ENCODE peak calls at places on chromosome 21, in six cellular contexts. One of them, this sample, is unnamed.

GRCh38 chr21:41183575-41183974 is 15.6 kb downstream of the BACE2 start:
- DNase-seq in GM12878: no peak
- DNase-seq in HEK293T: no peak
- DNase-seq in A549: no peak
- DNase-seq in IMR-90: no peak
- DNase-seq in HepG2: no peak
- DNase-seq in this sample: no peak

GRCh38 chr21:24160528-24160927 is 1446.8 kb downstream of the MRPL39 start:
- DNase-seq in HepG2: peak
- DNase-seq in A549: no peak
- DNase-seq in GM12878: no peak
- DNase-seq in IMR-90: no peak
- DNase-seq in HEK293T: no peak
- DNase-seq in this sample: no peak

GRCh38 chr21:35491114-35491513 is 442.0 kb upstream of the RUNX1 start:
- DNase-seq in GM12878: no peak
- DNase-seq in IMR-90: peak
- DNase-seq in A549: no peak
- DNase-seq in HEK293T: no peak
- DNase-seq in HepG2: no peak
- DNase-seq in this sample: no peak

GRCh38 chr21:17775431-17776126 is 43.6 kb downstream of the C21orf91 start:
- DNase-seq in A549: no peak
- DNase-seq in HEK293T: no peak
- DNase-seq in GM12878: peak
- DNase-seq in IMR-90: no peak
- DNase-seq in HepG2: peak
- DNase-seq in this sample: no peak

GRCh38 chr21:29827647-29828046 is 112.1 kb downstream of the GRIK1 start:
- DNase-seq in HepG2: no peak
- DNase-seq in A549: no peak
- DNase-seq in IMR-90: no peak
- DNase-seq in HEK293T: no peak
- DNase-seq in GM12878: no peak
- DNase-seq in this sample: no peak

GRCh38 chr21:35426484-35426883 is 377.4 kb upstream of the RUNX1 start:
- DNase-seq in HEK293T: no peak
- DNase-seq in HepG2: no peak
- DNase-seq in IMR-90: no peak
- DNase-seq in A549: no peak
- DNase-seq in GM12878: no peak
- DNase-seq in this sample: no peak

GRCh38 chr21:34061983-34062382 is 11.4 kb upstream of the MRPS6 start:
- DNase-seq in GM12878: no peak
- DNase-seq in IMR-90: no peak
- DNase-seq in HepG2: no peak
- DNase-seq in HEK293T: peak
- DNase-seq in A549: no peak
- DNase-seq in this sample: peak

GRCh38 chr21:21921410-21922232 is 923.4 kb downstream of the NCAM2 start:
- DNase-seq in GM12878: no peak
- DNase-seq in IMR-90: peak
- DNase-seq in A549: no peak
- DNase-seq in HepG2: no peak
- DNase-seq in HEK293T: peak
- DNase-seq in this sample: peak

GRCh38 chr21:26945916-26946315 is 21.0 kb downstream of the ADAMTS5 start:
- DNase-seq in A549: no peak
- DNase-seq in HEK293T: no peak
- DNase-seq in HepG2: no peak
- DNase-seq in GM12878: no peak
- DNase-seq in IMR-90: no peak
- DNase-seq in this sample: no peak

GRCh38 chr21:44087426-44088400 is 19.5 kb upstream of the PWP2 start:
- DNase-seq in A549: no peak
- DNase-seq in HEK293T: no peak
- DNase-seq in IMR-90: no peak
- DNase-seq in GM12878: no peak
- DNase-seq in HepG2: no peak
- DNase-seq in this sample: no peak

GRCh38 chr21:25980710-25981109 is 189.9 kb downstream of the APP start:
- DNase-seq in A549: no peak
- DNase-seq in HEK293T: no peak
- DNase-seq in IMR-90: no peak
- DNase-seq in GM12878: no peak
- DNase-seq in HepG2: no peak
- DNase-seq in this sample: no peak

GRCh38 chr21:41168391-41169257 is 664 bp downstream of the BACE2 start:
- DNase-seq in IMR-90: peak
- DNase-seq in A549: peak
- DNase-seq in GM12878: no peak
- DNase-seq in HEK293T: peak
- DNase-seq in HepG2: no peak
- DNase-seq in this sample: no peak

GRCh38 chr21:15564907-15565306 is 164.9 kb upstream of the USP25 start:
- DNase-seq in A549: no peak
- DNase-seq in HepG2: no peak
- DNase-seq in GM12878: no peak
- DNase-seq in HEK293T: no peak
- DNase-seq in IMR-90: no peak
- DNase-seq in this sample: no peak

GRCh38 chr21:14942801-14943490 is 121.9 kb downstream of the NRIP1 start:
- DNase-seq in HepG2: peak
- DNase-seq in IMR-90: peak
- DNase-seq in HEK293T: no peak
- DNase-seq in A549: no peak
- DNase-seq in GM12878: no peak
- DNase-seq in this sample: no peak

GRCh38 chr21:38343691-38344090 is 86.9 kb downstream of the KCNJ15 start:
- DNase-seq in GM12878: no peak
- DNase-seq in IMR-90: peak
- DNase-seq in HepG2: no peak
- DNase-seq in HEK293T: no peak
- DNase-seq in A549: peak
- DNase-seq in this sample: no peak

GRCh38 chr21:39681257-39681656 is 63.7 kb upstream of the IGSF5 start:
- DNase-seq in A549: no peak
- DNase-seq in GM12878: no peak
- DNase-seq in HEK293T: no peak
- DNase-seq in IMR-90: no peak
- DNase-seq in HepG2: no peak
- DNase-seq in this sample: no peak

GRCh38 chr21:38413958-38414506 is 84.2 kb downstream of the ERG start:
- DNase-seq in HEK293T: no peak
- DNase-seq in HepG2: no peak
- DNase-seq in GM12878: no peak
- DNase-seq in A549: no peak
- DNase-seq in IMR-90: no peak
- DNase-seq in this sample: peak

GRCh38 chr21:41361786-41362604 is at the start of gene MX2:
- DNase-seq in GM12878: peak
- DNase-seq in A549: no peak
- DNase-seq in IMR-90: peak
- DNase-seq in HEK293T: no peak
- DNase-seq in HepG2: peak
- DNase-seq in this sample: no peak

GRCh38 chr21:41755934-41756773 is 10.7 kb downstream of the RIPK4 start:
- DNase-seq in HEK293T: no peak
- DNase-seq in GM12878: no peak
- DNase-seq in HepG2: no peak
- DNase-seq in A549: no peak
- DNase-seq in IMR-90: no peak
- DNase-seq in this sample: no peak

GRCh38 chr21:43868461-43868860 is 3.4 kb downstream of the AGPAT3 start:
- DNase-seq in IMR-90: no peak
- DNase-seq in HepG2: no peak
- DNase-seq in HEK293T: no peak
- DNase-seq in GM12878: no peak
- DNase-seq in A549: no peak
- DNase-seq in this sample: no peak

GRCh38 chr21:43881283-43881682 is 16.3 kb downstream of the AGPAT3 start:
- DNase-seq in HEK293T: no peak
- DNase-seq in IMR-90: no peak
- DNase-seq in A549: no peak
- DNase-seq in HepG2: no peak
- DNase-seq in GM12878: no peak
- DNase-seq in this sample: no peak

GRCh38 chr21:39392296-39392695 is 43.4 kb upstream of the HMGN1 start:
- DNase-seq in HepG2: no peak
- DNase-seq in GM12878: no peak
- DNase-seq in IMR-90: no peak
- DNase-seq in HEK293T: no peak
- DNase-seq in A549: no peak
- DNase-seq in this sample: no peak

GRCh38 chr21:24869862-24870261 is 737.4 kb downstream of the MRPL39 start:
- DNase-seq in GM12878: no peak
- DNase-seq in IMR-90: no peak
- DNase-seq in HepG2: no peak
- DNase-seq in HEK293T: no peak
- DNase-seq in A549: no peak
- DNase-seq in this sample: no peak

GRCh38 chr21:33586927-33587326 is 1.6 kb downstream of the DONSON start:
- DNase-seq in HEK293T: no peak
- DNase-seq in GM12878: no peak
- DNase-seq in IMR-90: no peak
- DNase-seq in A549: no peak
- DNase-seq in HepG2: no peak
- DNase-seq in this sample: no peak

GRCh38 chr21:36134820-36135390 is at the start of gene CBR3:
- DNase-seq in A549: peak
- DNase-seq in IMR-90: peak
- DNase-seq in HEK293T: peak
- DNase-seq in GM12878: no peak
- DNase-seq in HepG2: no peak
- DNase-seq in this sample: no peak

GRCh38 chr21:43986544-43987451 is 25.3 kb upstream of the TRAPPC10 start:
- DNase-seq in HepG2: no peak
- DNase-seq in HEK293T: no peak
- DNase-seq in GM12878: no peak
- DNase-seq in A549: no peak
- DNase-seq in IMR-90: no peak
- DNase-seq in this sample: no peak

GRCh38 chr21:16370176-16370575 is 640.4 kb downstream of the USP25 start:
- DNase-seq in A549: no peak
- DNase-seq in HEK293T: no peak
- DNase-seq in HepG2: no peak
- DNase-seq in IMR-90: no peak
- DNase-seq in GM12878: no peak
- DNase-seq in this sample: no peak

GRCh38 chr21:34580181-34580700 is 34.7 kb downstream of the RCAN1 start:
- DNase-seq in GM12878: no peak
- DNase-seq in IMR-90: no peak
- DNase-seq in HepG2: no peak
- DNase-seq in HEK293T: no peak
- DNase-seq in A549: no peak
- DNase-seq in this sample: no peak

GRCh38 chr21:27526451-27526850 is 559.6 kb upstream of the ADAMTS5 start:
- DNase-seq in GM12878: no peak
- DNase-seq in HEK293T: no peak
- DNase-seq in IMR-90: no peak
- DNase-seq in HepG2: no peak
- DNase-seq in A549: no peak
- DNase-seq in this sample: no peak

GRCh38 chr21:17238468-17238867 is 274.4 kb upstream of the CXADR start:
- DNase-seq in A549: no peak
- DNase-seq in GM12878: no peak
- DNase-seq in HEK293T: no peak
- DNase-seq in HepG2: no peak
- DNase-seq in IMR-90: no peak
- DNase-seq in this sample: no peak

GRCh38 chr21:42793774-42794173 is 85.6 kb downstream of the WDR4 start:
- DNase-seq in HEK293T: no peak
- DNase-seq in GM12878: no peak
- DNase-seq in HepG2: no peak
- DNase-seq in IMR-90: no peak
- DNase-seq in A549: no peak
- DNase-seq in this sample: no peak
- TF ChIP-seq BHLHE40 in HEK293T: no peak
- TF ChIP-seq BHLHE40 in GM12878: no peak
- TF ChIP-seq BHLHE40 in HepG2: no peak
- TF ChIP-seq BHLHE40 in IMR-90: no peak
- TF ChIP-seq BHLHE40 in A549: no peak
- TF ChIP-seq BHLHE40 in this sample: no peak

GRCh38 chr21:45721656-45722055 is 78.1 kb downstream of the PCBP3 start:
- DNase-seq in IMR-90: peak
- DNase-seq in HepG2: no peak
- DNase-seq in A549: no peak
- DNase-seq in GM12878: no peak
- DNase-seq in HEK293T: no peak
- DNase-seq in this sample: no peak
- TF ChIP-seq BHLHE40 in IMR-90: no peak
- TF ChIP-seq BHLHE40 in HepG2: no peak
- TF ChIP-seq BHLHE40 in A549: no peak
- TF ChIP-seq BHLHE40 in GM12878: no peak
- TF ChIP-seq BHLHE40 in HEK293T: no peak
- TF ChIP-seq BHLHE40 in this sample: no peak

DNA sequence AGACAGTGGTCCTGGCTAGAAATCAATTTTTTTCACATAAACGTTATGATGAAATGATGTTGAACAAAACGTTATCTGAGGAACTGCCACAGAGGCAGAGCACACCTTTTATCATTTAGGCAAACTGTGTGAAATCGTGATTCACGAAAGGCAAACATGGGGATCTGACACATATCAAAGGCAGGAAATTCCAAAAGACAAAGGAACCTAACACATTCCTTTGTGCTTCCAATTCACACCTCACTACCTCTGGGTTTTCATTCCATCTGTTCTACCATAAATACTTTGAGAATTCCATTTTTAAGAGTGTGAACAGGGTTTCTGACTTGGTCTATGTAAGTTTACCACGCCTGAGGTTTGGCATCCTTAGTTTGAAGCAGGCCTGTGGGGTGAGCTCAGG is 119.5 kb upstream of the KRTAP19-8 start:
- DNase-seq in IMR-90: no peak
- DNase-seq in HepG2: no peak
- DNase-seq in GM12878: no peak
- DNase-seq in HEK293T: no peak
- DNase-seq in A549: no peak
- DNase-seq in this sample: no peak
- TF ChIP-seq BHLHE40 in IMR-90: no peak
- TF ChIP-seq BHLHE40 in HepG2: no peak
- TF ChIP-seq BHLHE40 in GM12878: no peak
- TF ChIP-seq BHLHE40 in HEK293T: no peak
- TF ChIP-seq BHLHE40 in A549: no peak
- TF ChIP-seq BHLHE40 in this sample: no peak

DNA sequence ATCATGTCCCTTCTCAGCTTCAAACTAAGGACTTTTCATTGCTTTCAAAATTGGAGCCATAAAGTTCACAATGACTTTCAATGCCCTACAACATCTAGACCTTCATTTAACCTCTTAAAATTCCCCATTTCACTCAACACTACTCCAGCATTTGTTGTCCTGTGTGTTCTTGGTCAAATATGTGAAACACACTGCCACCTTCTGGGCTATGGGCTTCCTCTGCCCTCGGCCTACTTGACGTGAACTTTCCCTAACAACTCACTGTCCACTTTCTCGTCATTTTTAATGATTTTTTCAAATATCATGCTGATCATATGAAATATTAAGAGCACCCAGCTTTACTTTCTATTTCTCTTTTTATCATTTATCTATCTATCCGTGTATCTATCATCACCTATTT is 2018.4 kb downstream of the NCAM2 start:
- DNase-seq in IMR-90: no peak
- DNase-seq in HEK293T: peak
- DNase-seq in GM12878: no peak
- DNase-seq in A549: no peak
- DNase-seq in HepG2: no peak
- DNase-seq in this sample: peak
- TF ChIP-seq BHLHE40 in IMR-90: no peak
- TF ChIP-seq BHLHE40 in HEK293T: no peak
- TF ChIP-seq BHLHE40 in GM12878: no peak
- TF ChIP-seq BHLHE40 in A549: no peak
- TF ChIP-seq BHLHE40 in HepG2: no peak
- TF ChIP-seq BHLHE40 in this sample: no peak